ENCODE peak calls at places on chromosomes 1 and 21, in eight cellular contexts. C, G, Q, Z, U, S, N and B are unnamed samples. For H3K36me3, the result is how much of the 10 kb centered on the place peaks cover.

GRCh38 chr1:72623299-72623708 is 341.0 kb upstream of the NEGR1 start:
- DNase-seq in U (no peak), S (no peak), N (no peak), G (peak), Z (peak), C (peak), Q (no peak), B (no peak)

GRCh38 chr1:23402286-23403037 is 22.1 kb downstream of the TCEA3 start:
- DNase-seq in Z (no peak), U (no peak), S (no peak), N (no peak), Q (no peak), G (no peak), C (no peak), B (no peak)

GRCh38 chr1:159826436-159827101 is at the start of gene SLAMF8:
- DNase-seq in G (no peak), N (peak), Z (no peak), C (no peak), S (peak), Q (no peak), U (peak), B (no peak)

GRCh38 chr1:202101182-202101581 is 21.5 kb upstream of the GPR37L1 start:
- DNase-seq in Z (no peak), Q (no peak), C (no peak), G (no peak), U (no peak), S (no peak), N (no peak), B (no peak)

GRCh38 chr1:16903458-16903796 is 7.6 kb downstream of the RNU1-2 start:
- DNase-seq in Z (no peak), S (no peak), C (no peak), Q (no peak), U (no peak), N (no peak), G (no peak), B (no peak)

GRCh38 chr1:226636847-226637096 is 88.2 kb downstream of the STUM start:
- DNase-seq in Q (no peak), N (no peak), Z (no peak), C (no peak), U (no peak), G (no peak), S (no peak), B (no peak)

GRCh38 chr1:98251497-98251896 is 330.7 kb upstream of the DPYD start:
- DNase-seq in Z (no peak), N (no peak), G (no peak), U (no peak), Q (no peak), C (no peak), S (no peak), B (no peak)

GRCh38 chr1:34825455-34826081 is 32.8 kb downstream of the GJA4 start:
- DNase-seq in Z (no peak), S (no peak), C (peak), G (no peak), U (no peak), N (no peak), Q (no peak), B (no peak)

GRCh38 chr1:230977781-230978490 is 725 bp downstream of the TTC13 start:
- DNase-seq in N (no peak), C (peak), S (peak), U (no peak), Z (peak), G (peak), Q (peak), B (no peak)

GRCh38 chr1:32798191-32798590 is 19.0 kb downstream of the YARS1 start:
- DNase-seq in Q (no peak), S (no peak), N (no peak), C (no peak), U (no peak), G (no peak), Z (peak), B (no peak)

GRCh38 chr1:29516063-29516820 is 279.9 kb downstream of the PTPRU start:
- DNase-seq in C (no peak), N (no peak), Z (no peak), S (peak), G (no peak), U (no peak), Q (no peak), B (no peak)

GRCh38 chr1:39653546-39654031 is 14.1 kb upstream of the HEYL start:
- DNase-seq in Z (peak), C (peak), Q (peak), G (peak), S (peak), N (peak), U (peak), B (peak)

GRCh38 chr1:33181906-33182305 is at the start of gene TRIM62:
- DNase-seq in S (peak), G (peak), N (peak), Z (peak), U (peak), Q (peak), C (peak), B (peak)

GRCh38 chr1:185426761-185427698 is 110.0 kb upstream of the IVNS1ABP start:
- DNase-seq in G (no peak), N (no peak), U (peak), C (no peak), Q (no peak), S (no peak), Z (no peak), B (no peak)

GRCh38 chr1:207888647-207889046 is 22.3 kb downstream of the CD34 start:
- DNase-seq in C (no peak), S (no peak), N (no peak), U (peak), Q (no peak), G (no peak), Z (peak), B (no peak)

GRCh38 chr1:241749041-241749798 is 97.1 kb downstream of the WDR64 start:
- DNase-seq in N (no peak), Q (no peak), S (no peak), G (no peak), Z (peak), U (no peak), C (no peak), B (no peak)

GRCh38 chr1:152169356-152170025 is 10.5 kb upstream of the RPTN start:
- DNase-seq in G (no peak), S (no peak), C (no peak), Q (no peak), N (no peak), Z (no peak), U (no peak), B (no peak)

GRCh38 chr1:152170287-152170933 is 11.4 kb upstream of the RPTN start:
- DNase-seq in C (no peak), Q (no peak), G (no peak), Z (no peak), U (no peak), N (no peak), S (no peak), B (no peak)

GRCh38 chr1:152167835-152168534 is 9.0 kb upstream of the RPTN start:
- DNase-seq in S (no peak), Z (peak), N (no peak), C (no peak), G (no peak), U (no peak), Q (no peak), B (no peak)

GRCh38 chr1:152166966-152167365 is 7.9 kb upstream of the RPTN start:
- DNase-seq in U (no peak), G (no peak), S (no peak), N (no peak), Z (no peak), Q (no peak), C (no peak), B (no peak)

DNA sequence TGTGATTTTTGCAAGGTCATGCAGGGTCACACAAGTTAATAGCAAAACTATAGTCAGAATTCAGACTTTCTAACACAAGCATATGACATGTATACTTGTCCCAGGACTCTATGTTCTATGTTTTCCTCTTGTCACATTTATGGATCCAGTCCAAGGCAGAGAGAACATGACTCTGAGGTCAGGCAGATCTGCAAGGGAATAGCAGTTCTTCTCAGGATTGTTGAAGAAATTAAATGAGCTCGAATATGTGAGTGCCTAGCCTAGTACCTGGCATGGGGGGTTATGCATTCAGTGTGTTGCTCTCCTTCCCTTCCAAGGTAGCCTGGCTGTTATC is 9.5 kb upstream of the RPTN start:
- DNase-seq in U (no peak), N (no peak), C (no peak), Q (no peak), G (no peak), Z (no peak), S (no peak), B (no peak)
- H3K27ac ChIP-seq in U (peak), N (no peak), C (no peak), Q (no peak), G (no peak), Z (no peak), S (no peak), B (no peak)

GRCh38 chr1:197604327-197604726 is 171.0 kb downstream of the DENND1B start:
- DNase-seq in Z (no peak), Q (no peak), N (no peak), S (no peak), G (no peak), C (no peak), U (no peak), B (no peak)
- H3K36me3 ChIP-seq in Z (under half), Q (under half), N (under half), S (under half), G (under half), C (under half), U (under half), B (under half)

GRCh38 chr1:59680044-59680443 is 134.7 kb upstream of the HOOK1 start:
- DNase-seq in U (no peak), N (no peak), C (no peak), Z (no peak), S (no peak), G (no peak), Q (no peak), B (no peak)
- H3K27ac ChIP-seq in U (no peak), N (no peak), C (no peak), Z (no peak), S (no peak), G (no peak), Q (no peak), B (no peak)

GRCh38 chr1:175062339-175062738 is 5.3 kb upstream of the TNN start:
- DNase-seq in C (no peak), Q (no peak), N (no peak), Z (peak), U (no peak), S (no peak), G (no peak), B (no peak)
- H3K36me3 ChIP-seq in C (under half), Q (under half), N (under half), Z (under half), U (under half), S (under half), G (under half), B (under half)

GRCh38 chr21:45095505-45095904 is 21.1 kb downstream of the ADARB1 start:
- DNase-seq in C (no peak), G (no peak), U (no peak), Q (no peak), Z (no peak), S (no peak), N (no peak), B (no peak)

GRCh38 chr21:45097827-45098387 is 23.5 kb downstream of the ADARB1 start:
- DNase-seq in U (no peak), S (no peak), Z (no peak), N (no peak), C (no peak), G (no peak), Q (no peak), B (no peak)

GRCh38 chr21:45098867-45099266 is 24.5 kb downstream of the ADARB1 start:
- DNase-seq in G (no peak), U (no peak), C (peak), S (no peak), Q (no peak), N (no peak), Z (no peak), B (no peak)

GRCh38 chr21:45094412-45094811 is 20.0 kb downstream of the ADARB1 start:
- DNase-seq in G (no peak), C (no peak), U (no peak), S (no peak), N (no peak), Q (no peak), Z (no peak), B (no peak)

GRCh38 chr21:45096216-45096615 is 21.8 kb downstream of the ADARB1 start:
- DNase-seq in G (no peak), S (no peak), C (no peak), Q (no peak), U (no peak), Z (no peak), N (no peak), B (no peak)
- H3K27ac ChIP-seq in G (no peak), S (no peak), C (peak), Q (no peak), U (no peak), Z (no peak), N (no peak), B (no peak)

DNA sequence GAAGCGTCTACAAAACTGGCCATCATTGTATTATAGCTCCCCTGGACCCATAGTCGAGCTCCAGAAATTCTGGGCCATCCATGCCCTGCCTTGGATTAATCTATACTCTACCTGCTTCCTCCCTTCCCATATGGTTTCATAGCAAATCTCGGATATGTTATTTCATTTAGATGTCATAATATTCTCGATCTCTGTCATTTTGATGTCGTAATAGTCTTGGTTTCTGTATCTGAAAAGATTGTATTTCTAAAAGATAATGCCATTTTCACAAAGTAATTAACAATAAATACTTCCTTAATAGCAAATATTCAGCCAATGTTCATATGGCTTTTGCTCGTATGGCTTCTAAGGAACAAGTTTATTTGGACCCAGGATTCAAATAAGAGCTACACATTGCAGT is 35.1 kb downstream of the DIP2A start:
- DNase-seq in C (no peak), S (no peak), U (no peak), G (no peak), Z (no peak), N (no peak), Q (no peak), B (no peak)
- H3K36me3 ChIP-seq in C (under half), S (under half), U (under half), G (half or more), Z (under half), N (under half), Q (under half), B (under half)

GRCh38 chr1:14504517-14504916 is 94.0 kb upstream of the KAZN start:
- DNase-seq in Z (no peak), Q (no peak), C (no peak), U (no peak), N (no peak), G (no peak), S (no peak), B (no peak)
- H3K27ac ChIP-seq in Z (no peak), Q (no peak), C (no peak), U (no peak), N (no peak), G (no peak), S (no peak), B (no peak)

GRCh38 chr1:11869104-11869503 is 10.4 kb upstream of the NPPB start:
- DNase-seq in G (no peak), Z (no peak), U (no peak), Q (no peak), N (no peak), S (no peak), C (no peak), B (no peak)
- H3K36me3 ChIP-seq in G (under half), Z (under half), U (under half), Q (under half), N (under half), S (under half), C (under half), B (under half)